ENCODE peak calls at places on chromosomes 6 and 20, in four cellular contexts. S is GM19239, O is epithelial cell of esophagus, T is amniotic epithelial cell. F is an unnamed sample.

GRCh38 chr20:50585214-50585613 is 75.0 kb downstream of the PTPN1 start:
- DNase-seq in S (no peak), T (no peak), O (no peak), F (no peak)

GRCh38 chr6:25971187-25971811 is 8.7 kb downstream of the TRIM38 start:
- DNase-seq in O (peak; percentile 78), S (no peak), T (peak; percentile 96), F (no peak)

GRCh38 chr6:161890959-161891358 is 617.1 kb upstream of the AGPAT4 start:
- DNase-seq in S (no peak), O (no peak), T (no peak), F (no peak)

GRCh38 chr20:59811681-59812171 is 121.7 kb downstream of the SYCP2 start:
- DNase-seq in S (no peak), T (no peak), O (no peak), F (no peak)

GRCh38 chr20:23151008-23151703 is 65.0 kb upstream of the CD93 start:
- DNase-seq in O (no peak), T (no peak), S (no peak), F (no peak)

GRCh38 chr6:41642960-41643898 is 5.0 kb downstream of the MDFI start:
- DNase-seq in O (no peak), S (no peak), T (no peak), F (no peak)

GRCh38 chr6:43150051-43150751 is 20.9 kb upstream of the SRF start:
- DNase-seq in O (no peak), S (no peak), T (no peak), F (peak; percentile 62)

GRCh38 chr6:125078602-125079321 is 74.8 kb upstream of the TPD52L1 start:
- DNase-seq in O (no peak), T (no peak), S (no peak), F (no peak)

GRCh38 chr6:161256390-161256789 is 17.5 kb downstream of the AGPAT4 start:
- DNase-seq in S (no peak), T (no peak), O (no peak), F (no peak)

GRCh38 chr6:128889870-128890269 is 6.9 kb downstream of the LAMA2 start:
- DNase-seq in S (no peak), O (no peak), T (peak; percentile 75), F (no peak)

GRCh38 chr20:24866008-24866407 is 83.1 kb upstream of the CST7 start:
- DNase-seq in S (no peak), T (no peak), O (peak; percentile 6), F (no peak)

GRCh38 chr6:132213191-132213590 is 188.1 kb downstream of the MOXD1 start:
- DNase-seq in T (no peak), S (no peak), O (no peak), F (no peak)

GRCh38 chr6:138087549-138087948 is 19.7 kb downstream of the PERP start:
- DNase-seq in T (no peak), S (no peak), O (peak; percentile 79), F (no peak)

GRCh38 chr6:131828946-131829345 is 21.1 kb downstream of the ENPP1 start:
- DNase-seq in T (peak; percentile 70), S (no peak), O (no peak), F (no peak)

GRCh38 chr6:152922706-152923105 is 60.1 kb downstream of the FBXO5 start:
- DNase-seq in T (no peak), O (no peak), S (no peak), F (no peak)

F was measured in body of pancreas.